ENCODE peak calls at places on chromosomes 3 and 15, in four cellular contexts. One of them, this sample, is unnamed.

GRCh38 chr3:46693897-46694235 is 387 bp upstream of the ALS2CL start:
- DNase-seq in activated T-helper 9 cell treated with anti-CD3 and anti-CD28 coated beads, Interleukin-2, amount 50 U/mL, for 16 hours: peak; percentile 29
- DNase-seq in T-helper 1 cell: no peak
- DNase-seq in hepatic stellate cell: peak; percentile 67
- DNase-seq in this sample: no peak

GRCh38 chr3:174218011-174218410 is 641.1 kb upstream of the NAALADL2 start:
- DNase-seq in T-helper 1 cell: no peak
- DNase-seq in activated T-helper 9 cell treated with anti-CD3 and anti-CD28 coated beads, Interleukin-2, amount 50 U/mL, for 16 hours: no peak
- DNase-seq in hepatic stellate cell: no peak
- DNase-seq in this sample: no peak

GRCh38 chr3:131233900-131234667 is 147.5 kb upstream of the NUDT16 start:
- DNase-seq in hepatic stellate cell: no peak
- DNase-seq in T-helper 1 cell: no peak
- DNase-seq in activated T-helper 9 cell treated with anti-CD3 and anti-CD28 coated beads, Interleukin-2, amount 50 U/mL, for 16 hours: no peak
- DNase-seq in this sample: no peak

GRCh38 chr3:69294014-69294771 is 91.7 kb downstream of the FRMD4B start:
- DNase-seq in T-helper 1 cell: no peak
- DNase-seq in activated T-helper 9 cell treated with anti-CD3 and anti-CD28 coated beads, Interleukin-2, amount 50 U/mL, for 16 hours: no peak
- DNase-seq in hepatic stellate cell: peak; percentile 52
- DNase-seq in this sample: no peak

GRCh38 chr15:48962662-48963523 is 826 bp downstream of the SHC4 start:
- DNase-seq in T-helper 1 cell: no peak
- DNase-seq in hepatic stellate cell: no peak
- DNase-seq in activated T-helper 9 cell treated with anti-CD3 and anti-CD28 coated beads, Interleukin-2, amount 50 U/mL, for 16 hours: no peak
- DNase-seq in this sample: peak; percentile 50

GRCh38 chr3:188286087-188286513 is 132.1 kb downstream of the LPP start:
- DNase-seq in hepatic stellate cell: peak; percentile 68
- DNase-seq in T-helper 1 cell: no peak
- DNase-seq in activated T-helper 9 cell treated with anti-CD3 and anti-CD28 coated beads, Interleukin-2, amount 50 U/mL, for 16 hours: no peak
- DNase-seq in this sample: peak; percentile 85

GRCh38 chr3:30124435-30125390 is 481.7 kb upstream of the TGFBR2 start:
- DNase-seq in activated T-helper 9 cell treated with anti-CD3 and anti-CD28 coated beads, Interleukin-2, amount 50 U/mL, for 16 hours: no peak
- DNase-seq in T-helper 1 cell: no peak
- DNase-seq in hepatic stellate cell: no peak
- DNase-seq in this sample: no peak

GRCh38 chr15:64443747-64444621 is 16.4 kb upstream of the ZNF609 start:
- DNase-seq in T-helper 1 cell: no peak
- DNase-seq in activated T-helper 9 cell treated with anti-CD3 and anti-CD28 coated beads, Interleukin-2, amount 50 U/mL, for 16 hours: no peak
- DNase-seq in hepatic stellate cell: peak; percentile 68
- DNase-seq in this sample: peak; percentile 46

GRCh38 chr15:39589815-39590644 is 9.2 kb downstream of the THBS1 start:
- DNase-seq in activated T-helper 9 cell treated with anti-CD3 and anti-CD28 coated beads, Interleukin-2, amount 50 U/mL, for 16 hours: no peak
- DNase-seq in T-helper 1 cell: no peak
- DNase-seq in hepatic stellate cell: no peak
- DNase-seq in this sample: no peak

GRCh38 chr3:147521646-147522045 is 112.5 kb downstream of the ZIC1 start:
- DNase-seq in activated T-helper 9 cell treated with anti-CD3 and anti-CD28 coated beads, Interleukin-2, amount 50 U/mL, for 16 hours: no peak
- DNase-seq in hepatic stellate cell: peak; percentile 1
- DNase-seq in T-helper 1 cell: no peak
- DNase-seq in this sample: no peak

GRCh38 chr3:197518794-197519451 is 36.8 kb downstream of the BDH1 start:
- DNase-seq in activated T-helper 9 cell treated with anti-CD3 and anti-CD28 coated beads, Interleukin-2, amount 50 U/mL, for 16 hours: no peak
- DNase-seq in T-helper 1 cell: no peak
- DNase-seq in hepatic stellate cell: no peak
- DNase-seq in this sample: no peak

GRCh38 chr3:127815641-127816605 is 6.4 kb downstream of the MGLL start:
- DNase-seq in T-helper 1 cell: no peak
- DNase-seq in activated T-helper 9 cell treated with anti-CD3 and anti-CD28 coated beads, Interleukin-2, amount 50 U/mL, for 16 hours: no peak
- DNase-seq in hepatic stellate cell: no peak
- DNase-seq in this sample: no peak

GRCh38 chr15:79358069-79358468 is 47.2 kb downstream of the TMED3 start:
- DNase-seq in activated T-helper 9 cell treated with anti-CD3 and anti-CD28 coated beads, Interleukin-2, amount 50 U/mL, for 16 hours: no peak
- DNase-seq in T-helper 1 cell: no peak
- DNase-seq in hepatic stellate cell: no peak
- DNase-seq in this sample: no peak

GRCh38 chr15:59994855-59995557 is 9.1 kb upstream of the FOXB1 start:
- DNase-seq in hepatic stellate cell: no peak
- DNase-seq in T-helper 1 cell: no peak
- DNase-seq in activated T-helper 9 cell treated with anti-CD3 and anti-CD28 coated beads, Interleukin-2, amount 50 U/mL, for 16 hours: no peak
- DNase-seq in this sample: no peak

GRCh38 chr3:25412269-25412668 is 15.8 kb upstream of the RARB start:
- DNase-seq in T-helper 1 cell: no peak
- DNase-seq in hepatic stellate cell: no peak
- DNase-seq in activated T-helper 9 cell treated with anti-CD3 and anti-CD28 coated beads, Interleukin-2, amount 50 U/mL, for 16 hours: no peak
- DNase-seq in this sample: peak; percentile 51

GRCh38 chr15:58738051-58738707 is 11.3 kb downstream of the ADAM10 start:
- DNase-seq in activated T-helper 9 cell treated with anti-CD3 and anti-CD28 coated beads, Interleukin-2, amount 50 U/mL, for 16 hours: no peak
- DNase-seq in T-helper 1 cell: no peak
- DNase-seq in hepatic stellate cell: no peak
- DNase-seq in this sample: no peak

GRCh38 chr3:70806556-70806955 is 494.1 kb upstream of the MDFIC2 start:
- DNase-seq in T-helper 1 cell: no peak
- DNase-seq in activated T-helper 9 cell treated with anti-CD3 and anti-CD28 coated beads, Interleukin-2, amount 50 U/mL, for 16 hours: no peak
- DNase-seq in hepatic stellate cell: no peak
- DNase-seq in this sample: no peak

GRCh38 chr3:151003024-151003771 is 30.7 kb upstream of the CLRN1 start:
- DNase-seq in T-helper 1 cell: no peak
- DNase-seq in hepatic stellate cell: no peak
- DNase-seq in activated T-helper 9 cell treated with anti-CD3 and anti-CD28 coated beads, Interleukin-2, amount 50 U/mL, for 16 hours: no peak
- DNase-seq in this sample: peak; percentile 5

GRCh38 chr15:82858932-82859331 is 49.5 kb downstream of the WHAMM start:
- DNase-seq in T-helper 1 cell: no peak
- DNase-seq in hepatic stellate cell: no peak
- DNase-seq in activated T-helper 9 cell treated with anti-CD3 and anti-CD28 coated beads, Interleukin-2, amount 50 U/mL, for 16 hours: no peak
- DNase-seq in this sample: no peak

GRCh38 chr15:59282515-59283337 is 76.1 kb downstream of the LDHAL6B start:
- DNase-seq in activated T-helper 9 cell treated with anti-CD3 and anti-CD28 coated beads, Interleukin-2, amount 50 U/mL, for 16 hours: no peak
- DNase-seq in T-helper 1 cell: no peak
- DNase-seq in hepatic stellate cell: no peak
- DNase-seq in this sample: no peak

GRCh38 chr3:16906679-16907078 is 21.9 kb downstream of the PLCL2 start:
- DNase-seq in hepatic stellate cell: no peak
- DNase-seq in T-helper 1 cell: no peak
- DNase-seq in activated T-helper 9 cell treated with anti-CD3 and anti-CD28 coated beads, Interleukin-2, amount 50 U/mL, for 16 hours: no peak
- DNase-seq in this sample: no peak

GRCh38 chr3:10806001-10806400 is 10.0 kb upstream of the SLC6A11 start:
- DNase-seq in activated T-helper 9 cell treated with anti-CD3 and anti-CD28 coated beads, Interleukin-2, amount 50 U/mL, for 16 hours: no peak
- DNase-seq in hepatic stellate cell: no peak
- DNase-seq in T-helper 1 cell: no peak
- DNase-seq in this sample: no peak

GRCh38 chr3:43243590-43244587 is 42.5 kb upstream of the SNRK start:
- DNase-seq in T-helper 1 cell: no peak
- DNase-seq in hepatic stellate cell: no peak
- DNase-seq in activated T-helper 9 cell treated with anti-CD3 and anti-CD28 coated beads, Interleukin-2, amount 50 U/mL, for 16 hours: no peak
- DNase-seq in this sample: no peak

GRCh38 chr3:8246070-8246469 is 255.6 kb upstream of the LMCD1 start:
- DNase-seq in T-helper 1 cell: no peak
- DNase-seq in activated T-helper 9 cell treated with anti-CD3 and anti-CD28 coated beads, Interleukin-2, amount 50 U/mL, for 16 hours: no peak
- DNase-seq in hepatic stellate cell: no peak
- DNase-seq in this sample: no peak

GRCh38 chr15:76358453-76358852 is 21.9 kb downstream of the ISL2 start:
- DNase-seq in T-helper 1 cell: no peak
- DNase-seq in hepatic stellate cell: no peak
- DNase-seq in activated T-helper 9 cell treated with anti-CD3 and anti-CD28 coated beads, Interleukin-2, amount 50 U/mL, for 16 hours: no peak
- DNase-seq in this sample: no peak

GRCh38 chr3:58857423-58857822 is 190.8 kb upstream of the FAM3D start:
- DNase-seq in hepatic stellate cell: no peak
- DNase-seq in T-helper 1 cell: no peak
- DNase-seq in activated T-helper 9 cell treated with anti-CD3 and anti-CD28 coated beads, Interleukin-2, amount 50 U/mL, for 16 hours: no peak
- DNase-seq in this sample: no peak

GRCh38 chr3:195285403-195285802 is 14.4 kb upstream of the XXYLT1 start:
- DNase-seq in hepatic stellate cell: no peak
- DNase-seq in T-helper 1 cell: no peak
- DNase-seq in activated T-helper 9 cell treated with anti-CD3 and anti-CD28 coated beads, Interleukin-2, amount 50 U/mL, for 16 hours: no peak
- DNase-seq in this sample: no peak

GRCh38 chr3:38649500-38650247 is at the start of gene SCN5A:
- DNase-seq in activated T-helper 9 cell treated with anti-CD3 and anti-CD28 coated beads, Interleukin-2, amount 50 U/mL, for 16 hours: peak; percentile 46
- DNase-seq in hepatic stellate cell: peak; percentile 68
- DNase-seq in T-helper 1 cell: no peak
- DNase-seq in this sample: peak; percentile 70

GRCh38 chr15:82660378-82660777 is 13.2 kb upstream of the CPEB1 start:
- DNase-seq in activated T-helper 9 cell treated with anti-CD3 and anti-CD28 coated beads, Interleukin-2, amount 50 U/mL, for 16 hours: no peak
- DNase-seq in hepatic stellate cell: no peak
- DNase-seq in T-helper 1 cell: no peak
- DNase-seq in this sample: no peak

GRCh38 chr3:24299801-24300626 is 194.6 kb downstream of the THRB start:
- DNase-seq in T-helper 1 cell: no peak
- DNase-seq in activated T-helper 9 cell treated with anti-CD3 and anti-CD28 coated beads, Interleukin-2, amount 50 U/mL, for 16 hours: no peak
- DNase-seq in hepatic stellate cell: peak; percentile 9
- DNase-seq in this sample: peak; percentile 44

GRCh38 chr3:64225695-64226499 is 631 bp upstream of the PRICKLE2 start:
- DNase-seq in hepatic stellate cell: no peak
- DNase-seq in activated T-helper 9 cell treated with anti-CD3 and anti-CD28 coated beads, Interleukin-2, amount 50 U/mL, for 16 hours: no peak
- DNase-seq in T-helper 1 cell: no peak
- DNase-seq in this sample: no peak

GRCh38 chr15:32784571-32784970 is 66.8 kb downstream of the GREM1 start:
- DNase-seq in activated T-helper 9 cell treated with anti-CD3 and anti-CD28 coated beads, Interleukin-2, amount 50 U/mL, for 16 hours: no peak
- DNase-seq in T-helper 1 cell: no peak
- DNase-seq in hepatic stellate cell: no peak
- DNase-seq in this sample: no peak

GRCh38 chr3:100047455-100048141 is 66.7 kb downstream of the FILIP1L start:
- DNase-seq in hepatic stellate cell: peak; percentile 41
- DNase-seq in activated T-helper 9 cell treated with anti-CD3 and anti-CD28 coated beads, Interleukin-2, amount 50 U/mL, for 16 hours: no peak
- DNase-seq in T-helper 1 cell: no peak
- DNase-seq in this sample: no peak

GRCh38 chr3:122233109-122233952 is 49.9 kb downstream of the CASR start:
- DNase-seq in hepatic stellate cell: no peak
- DNase-seq in T-helper 1 cell: no peak
- DNase-seq in activated T-helper 9 cell treated with anti-CD3 and anti-CD28 coated beads, Interleukin-2, amount 50 U/mL, for 16 hours: no peak
- DNase-seq in this sample: no peak

GRCh38 chr3:58630081-58630709 is 36.4 kb downstream of the FAM3D start:
- DNase-seq in hepatic stellate cell: peak; percentile 66
- DNase-seq in T-helper 1 cell: no peak
- DNase-seq in activated T-helper 9 cell treated with anti-CD3 and anti-CD28 coated beads, Interleukin-2, amount 50 U/mL, for 16 hours: peak; percentile 33
- DNase-seq in this sample: peak; percentile 65

GRCh38 chr3:9420850-9421549 is 23.6 kb downstream of the SETD5 start:
- DNase-seq in activated T-helper 9 cell treated with anti-CD3 and anti-CD28 coated beads, Interleukin-2, amount 50 U/mL, for 16 hours: no peak
- DNase-seq in hepatic stellate cell: no peak
- DNase-seq in T-helper 1 cell: no peak
- DNase-seq in this sample: no peak

GRCh38 chr15:92111756-92112155 is 258.2 kb downstream of the SLCO3A1 start:
- DNase-seq in hepatic stellate cell: no peak
- DNase-seq in T-helper 1 cell: no peak
- DNase-seq in activated T-helper 9 cell treated with anti-CD3 and anti-CD28 coated beads, Interleukin-2, amount 50 U/mL, for 16 hours: no peak
- DNase-seq in this sample: no peak

GRCh38 chr15:72365844-72366243 is 10.0 kb downstream of the HEXA start:
- DNase-seq in hepatic stellate cell: no peak
- DNase-seq in T-helper 1 cell: no peak
- DNase-seq in activated T-helper 9 cell treated with anti-CD3 and anti-CD28 coated beads, Interleukin-2, amount 50 U/mL, for 16 hours: no peak
- DNase-seq in this sample: no peak

GRCh38 chr3:46090161-46090591 is 62.9 kb upstream of the XCR1 start:
- DNase-seq in T-helper 1 cell: no peak
- DNase-seq in hepatic stellate cell: no peak
- DNase-seq in activated T-helper 9 cell treated with anti-CD3 and anti-CD28 coated beads, Interleukin-2, amount 50 U/mL, for 16 hours: no peak
- DNase-seq in this sample: no peak

This sample was measured in SJSA1.